ENCODE peak calls at places on chromosomes 4 and X, in eight cellular contexts. L, G, B, H, V, U, S and N are unnamed samples.

GRCh38 chrX:132615396-132616131 is 126.7 kb upstream of the MBNL3 start:
- DNase-seq in L (peak; percentile 74), G (peak; percentile 46), B (peak; percentile 65), H (peak; percentile 23), V (peak; percentile 28), U (no peak), S (peak; percentile 61), N (peak; percentile 44)

GRCh38 chr4:97395980-97396562 is 747.2 kb downstream of the STPG2 start:
- DNase-seq in L (no peak), G (no peak), B (no peak), H (no peak), V (no peak), U (no peak), S (no peak), N (no peak)

GRCh38 chrX:118976599-118977340 is 2.4 kb downstream of the LONRF3 start:
- DNase-seq in L (peak; percentile 74), G (peak; percentile 39), B (no peak), H (no peak), V (no peak), U (peak; percentile 65), S (no peak), N (peak; percentile 79)

GRCh38 chrX:151982217-151982616 is 7.7 kb upstream of the GABRE start:
- DNase-seq in L (peak; percentile 49), G (no peak), B (peak; percentile 72), H (no peak), V (peak; percentile 74), U (no peak), S (no peak), N (no peak)

GRCh38 chr4:4200624-4201023 is 26.1 kb downstream of the OTOP1 start:
- DNase-seq in L (no peak), G (no peak), B (peak; percentile 14), H (no peak), V (no peak), U (no peak), S (peak; percentile 63), N (no peak)

GRCh38 chr4:108744307-108744706 is 18.5 kb downstream of the ETNPPL start:
- DNase-seq in L (no peak), G (no peak), B (no peak), H (no peak), V (no peak), U (no peak), S (peak; percentile 63), N (no peak)

GRCh38 chr4:121096629-121097028 is 24.3 kb upstream of the NDNF start:
- DNase-seq in L (no peak), G (no peak), B (peak; percentile 66), H (no peak), V (peak; percentile 18), U (no peak), S (no peak), N (no peak)

GRCh38 chr4:3688018-3688998 is 77.9 kb upstream of the ADRA2C start:
- DNase-seq in L (no peak), G (no peak), B (no peak), H (no peak), V (no peak), U (peak; percentile 46), S (no peak), N (no peak)

GRCh38 chr4:140255919-140256318 is 101.9 kb upstream of the MAML3 start:
- DNase-seq in L (no peak), G (no peak), B (no peak), H (no peak), V (no peak), U (no peak), S (no peak), N (no peak)

GRCh38 chr4:174318829-174319764 is 35.4 kb downstream of the CEP44 start:
- DNase-seq in L (peak; percentile 13), G (no peak), B (peak; percentile 66), H (no peak), V (peak; percentile 13), U (no peak), S (no peak), N (no peak)

GRCh38 chrX:46574337-46574940 is 874 bp downstream of the CHST7 start:
- DNase-seq in L (peak; percentile 7), G (peak; percentile 35), B (peak; percentile 16), H (peak; percentile 17), V (no peak), U (no peak), S (peak; percentile 60), N (peak; percentile 20)

GRCh38 chr4:147136308-147136707 is 190.6 kb upstream of the TTC29 start:
- DNase-seq in L (no peak), G (no peak), B (peak; percentile 98), H (no peak), V (peak; percentile 1), U (no peak), S (no peak), N (peak; percentile 74)

GRCh38 chr4:114807759-114808404 is 209.3 kb downstream of the UGT8 start:
- DNase-seq in L (peak; percentile 10), G (peak; percentile 30), B (peak; percentile 24), H (peak; percentile 1), V (no peak), U (peak; percentile 63), S (peak; percentile 79), N (no peak)

GRCh38 chr4:2462218-2462991 is 6.5 kb upstream of the RNF4 start:
- DNase-seq in L (peak; percentile 65), G (peak; percentile 76), B (peak; percentile 77), H (peak; percentile 65), V (peak; percentile 57), U (peak; percentile 73), S (peak; percentile 85), N (peak; percentile 91)

GRCh38 chr4:5510506-5510905 is 197.9 kb downstream of the EVC2 start:
- DNase-seq in L (no peak), G (no peak), B (no peak), H (no peak), V (no peak), U (no peak), S (no peak), N (no peak)